ENCODE peak calls at places on chromosome 4, in five cellular contexts. N is tibial nerve, Z is cardiac muscle cell, P is esophagus squamous epithelium, O is HCT116. H is an unnamed sample. For H3K36me3, the result is how much of the 10 kb centered on the place peaks cover.

GRCh38 chr4:56757270-56757746 is 64.2 kb downstream of the SPINK2 start:
- DNase-seq in N (no peak), Z (no peak), P (no peak), O (no peak), H (no peak)

GRCh38 chr4:124945422-124945821 is 232.9 kb upstream of the ANKRD50 start:
- DNase-seq in N (no peak), Z (no peak), P (no peak), O (no peak), H (no peak)

GRCh38 chr4:31307026-31307425 is 586.9 kb downstream of the PCDH7 start:
- DNase-seq in N (no peak), Z (no peak), P (no peak), O (no peak), H (no peak)

GRCh38 chr4:15653864-15654391 is 1.2 kb downstream of the FBXL5 start:
- DNase-seq in N (no peak), Z (peak), P (no peak), O (no peak), H (no peak)

GRCh38 chr4:24042094-24042493 is 152.2 kb upstream of the PPARGC1A start:
- DNase-seq in N (no peak), Z (no peak), P (no peak), O (no peak), H (no peak)

GRCh38 chr4:147787204-147787603 is 55.3 kb downstream of the ARHGAP10 start:
- DNase-seq in N (no peak), Z (no peak), P (no peak), O (no peak), H (no peak)

GRCh38 chr4:101169044-101170014 is 178.0 kb downstream of the PPP3CA start:
- DNase-seq in N (no peak), Z (peak), P (peak), O (peak), H (peak)

GRCh38 chr4:47784222-47784621 is 53.6 kb downstream of the CORIN start:
- DNase-seq in N (no peak), Z (no peak), P (no peak), O (no peak), H (no peak)

GRCh38 chr4:64144994-64145393 is 264.3 kb downstream of the TECRL start:
- DNase-seq in N (no peak), Z (no peak), P (no peak), O (no peak), H (no peak)

GRCh38 chr4:5165419-5166369 is 114.4 kb downstream of the STK32B start:
- DNase-seq in N (no peak), Z (peak), P (no peak), O (no peak), H (no peak)

GRCh38 chr4:3174371-3175338 is 74.3 kb upstream of the MSANTD1 start:
- DNase-seq in N (no peak), Z (peak), P (no peak), O (no peak), H (no peak)
- H3K36me3 ChIP-seq in N (under half), Z (under half), P (under half), O (under half), H (half or more)

GRCh38 chr4:89164400-89164799 is 53.1 kb downstream of the TIGD2 start:
- DNase-seq in N (no peak), Z (no peak), P (no peak), O (no peak), H (no peak)
- TF ChIP-seq CTCF in N (no peak), Z (no peak), P (no peak), O (no peak), H (no peak)

DNA sequence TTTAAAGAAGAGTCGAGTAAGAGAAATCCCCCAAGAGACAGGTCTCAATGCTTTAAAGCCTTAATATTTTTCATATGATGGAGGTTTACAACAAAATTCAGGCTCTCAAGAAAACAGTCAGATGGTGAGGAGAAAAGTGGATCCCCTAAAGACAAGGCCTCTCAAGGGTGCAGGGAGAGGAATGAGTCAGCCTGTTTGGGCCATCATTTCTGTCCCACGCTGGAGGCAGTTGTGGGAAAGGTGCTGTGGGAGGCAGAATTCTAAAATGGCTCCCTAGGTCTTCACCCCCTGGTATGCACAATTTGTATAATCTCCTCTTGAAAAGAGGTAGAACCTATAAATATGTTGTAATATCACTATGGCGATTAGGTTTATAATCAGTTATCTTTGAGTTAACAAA is 4.6 kb upstream of the TIFA start:
- DNase-seq in N (no peak), Z (no peak), P (no peak), O (no peak), H (no peak)
- H3K27ac ChIP-seq in N (no peak), Z (no peak), P (no peak), O (no peak), H (no peak)

GRCh38 chr4:114615435-114615834 is 16.8 kb downstream of the UGT8 start:
- DNase-seq in N (no peak), Z (no peak), P (no peak), O (no peak), H (no peak)
- H3K36me3 ChIP-seq in N (under half), Z (under half), P (under half), O (under half), H (under half)

GRCh38 chr4:165475706-165476070 is 96.9 kb downstream of the CPE start:
- DNase-seq in N (no peak), Z (no peak), P (no peak), O (no peak), H (no peak)

GRCh38 chr4:165476214-165477098 is 97.6 kb downstream of the CPE start:
- DNase-seq in N (no peak), Z (no peak), P (no peak), O (peak), H (no peak)

GRCh38 chr4:165477799-165478198 is 99.0 kb downstream of the CPE start:
- DNase-seq in N (no peak), Z (peak), P (no peak), O (no peak), H (no peak)

GRCh38 chr4:165472943-165473676 is 94.3 kb downstream of the CPE start:
- DNase-seq in N (no peak), Z (no peak), P (no peak), O (no peak), H (no peak)

GRCh38 chr4:165474784-165475705 is 96.2 kb downstream of the CPE start:
- DNase-seq in N (no peak), Z (no peak), P (no peak), O (no peak), H (no peak)
- TF ChIP-seq CTCF in N (no peak), Z (no peak), P (no peak), O (no peak), H (no peak)

GRCh38 chr4:65791807-65792308 is 121.6 kb upstream of the EPHA5 start:
- DNase-seq in N (no peak), Z (peak), P (no peak), O (no peak), H (no peak)
- H3K27ac ChIP-seq in N (no peak), Z (no peak), P (no peak), O (no peak), H (no peak)

DNA sequence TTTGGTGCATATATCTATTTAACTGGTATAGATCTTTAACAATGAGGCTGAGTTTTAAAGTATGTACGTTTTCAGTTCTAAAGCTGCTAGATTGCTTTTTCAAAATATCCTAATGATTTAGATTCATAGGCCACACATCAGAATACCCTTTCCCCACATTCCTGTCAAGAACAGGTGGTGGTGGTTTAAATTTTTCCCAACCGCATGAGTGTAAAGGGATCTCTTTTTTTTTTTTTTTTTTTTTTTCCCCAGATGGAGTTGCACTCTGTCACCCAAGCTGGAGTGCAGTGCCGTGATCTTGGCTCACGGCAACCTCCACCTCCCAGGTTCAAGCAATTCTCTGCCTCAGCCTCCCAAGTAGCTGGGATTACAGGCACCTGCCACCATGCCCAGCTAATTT is 28.0 kb downstream of the NUP54 start:
- DNase-seq in N (no peak), Z (no peak), P (no peak), O (no peak), H (no peak)
- H3K36me3 ChIP-seq in N (under half), Z (half or more), P (under half), O (under half), H (under half)

DNA sequence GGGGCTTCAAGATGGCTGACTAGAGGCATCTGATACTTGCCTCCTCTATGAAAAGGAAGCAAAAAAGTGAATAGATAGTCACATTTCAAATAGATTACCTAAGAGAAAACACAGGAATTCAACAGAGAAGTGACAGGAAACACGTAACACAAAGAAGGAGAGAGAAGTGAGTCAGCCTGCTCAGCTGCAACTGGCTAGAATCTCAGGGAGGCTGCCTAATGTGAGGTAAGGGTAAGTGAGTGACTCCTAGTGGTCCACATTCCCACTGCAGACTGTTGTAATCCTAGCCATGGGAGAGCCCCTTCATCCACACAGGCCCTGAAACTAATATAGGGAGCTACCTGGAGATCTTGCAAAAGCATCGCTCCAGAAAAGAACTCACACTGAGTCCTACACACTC is 179.2 kb downstream of the SLC7A11 start:
- DNase-seq in N (no peak), Z (no peak), P (no peak), O (no peak), H (no peak)
- TF ChIP-seq CTCF in N (no peak), Z (peak), P (no peak), O (no peak), H (no peak)